ENCODE peak calls at places on chromosomes 4 and X, in ten cellular contexts. T is sigmoid colon; Q is immature natural killer cell; A is Peyer's patch; E is stimulated activated effector memory CD8-positive, alpha-beta T cell treated with anti-CD3 and anti-CD28 coated beads, Interleukin-12 subunit alpha, Interleukin-12 subunit beta, amount 100 ng/mL, for 72 hours; N is nephron progenitor cell; J is AG09309; V is naive B cell; X is NT2/D1; L is stimulated activated CD4-positive, alpha-beta T cell treated with anti-CD3 and anti-CD28 coated beads, Interleukin-2, amount 100 ng/mL, for 48 hours. K is an unnamed sample.

GRCh38 chr4:148589182-148589581 is 147.0 kb upstream of the NR3C2 start:
- DNase-seq in T (no peak), Q (no peak), A (no peak), E (no peak), N (no peak), J (no peak), V (no peak), X (no peak), L (no peak), K (no peak)

GRCh38 chr4:636628-636950 is 11.2 kb downstream of the PDE6B start:
- DNase-seq in T (peak), Q (no peak), A (no peak), E (no peak), N (no peak), J (no peak), V (no peak), X (no peak), L (no peak), K (no peak)

GRCh38 chr4:6377626-6378492 is 94.6 kb downstream of the PPP2R2C start:
- DNase-seq in T (no peak), Q (no peak), A (no peak), E (no peak), N (no peak), J (no peak), V (no peak), X (no peak), L (no peak), K (no peak)

GRCh38 chrX:73270753-73271152 is 56.1 kb upstream of the NAP1L2 start:
- DNase-seq in T (no peak), Q (no peak), A (no peak), E (no peak), N (no peak), J (no peak), V (no peak), X (no peak), L (no peak), K (no peak)

GRCh38 chrX:17376381-17377046 is 1.5 kb downstream of the NHS start:
- DNase-seq in T (peak), Q (no peak), A (peak), E (no peak), N (peak), J (no peak), V (no peak), X (no peak), L (no peak), K (no peak)

GRCh38 chr4:143286733-143287570 is 49.7 kb upstream of the GAB1 start:
- DNase-seq in T (no peak), Q (no peak), A (no peak), E (no peak), N (no peak), J (peak), V (no peak), X (no peak), L (no peak), K (no peak)

GRCh38 chr4:127957105-127957504 is 7.9 kb downstream of the MFSD8 start:
- DNase-seq in T (no peak), Q (no peak), A (no peak), E (no peak), N (no peak), J (no peak), V (no peak), X (no peak), L (no peak), K (no peak)

GRCh38 chr4:124432500-124432899 is 280.0 kb downstream of the ANKRD50 start:
- DNase-seq in T (no peak), Q (no peak), A (no peak), E (no peak), N (no peak), J (peak), V (no peak), X (no peak), L (no peak), K (no peak)

GRCh38 chr4:138175337-138175794 is 66.8 kb downstream of the SLC7A11 start:
- DNase-seq in T (no peak), Q (no peak), A (no peak), E (no peak), N (no peak), J (no peak), V (no peak), X (no peak), L (no peak), K (no peak)

GRCh38 chr4:10808591-10808990 is 124.0 kb upstream of the CLNK start:
- DNase-seq in T (peak), Q (no peak), A (no peak), E (no peak), N (no peak), J (no peak), V (no peak), X (no peak), L (no peak), K (no peak)

GRCh38 chr4:110184124-110184790 is 14.2 kb downstream of the ELOVL6 start:
- DNase-seq in T (no peak), Q (no peak), A (no peak), E (no peak), N (no peak), J (no peak), V (no peak), X (peak), L (no peak), K (no peak)

GRCh38 chrX:139850968-139851367 is 81.9 kb downstream of the ATP11C start:
- DNase-seq in T (no peak), Q (no peak), A (no peak), E (no peak), N (no peak), J (no peak), V (no peak), X (no peak), L (no peak), K (no peak)

GRCh38 chr4:126465341-126465740 is 1150.6 kb downstream of the FAT4 start:
- DNase-seq in T (no peak), Q (no peak), A (no peak), E (no peak), N (no peak), J (no peak), V (no peak), X (no peak), L (no peak), K (no peak)